ENCODE peak calls at places on chromosome 10, in six cellular contexts. J, P, Q, I, K and F are unnamed samples. For H3K4me1, the result is how much of the 10 kb centered on the place peaks cover.

GRCh38 chr10:3935933-3936359 is 150.9 kb upstream of the KLF6 start:
- DNase-seq in P (no peak), I (peak), J (no peak), K (no peak), Q (no peak), F (no peak)

GRCh38 chr10:98404571-98405396 is 10.2 kb downstream of the PYROXD2 start:
- DNase-seq in P (no peak), K (no peak), I (peak), Q (peak), J (no peak), F (no peak)

GRCh38 chr10:98908868-98909267 is 326.8 kb downstream of the HPSE2 start:
- DNase-seq in P (no peak), J (no peak), K (no peak), I (no peak), Q (no peak), F (no peak)

GRCh38 chr10:50622497-50623298 is 1.1 kb downstream of the SGMS1 start:
- DNase-seq in P (peak), I (peak), Q (peak), J (no peak), K (no peak), F (peak)

GRCh38 chr10:42795701-42796100 is 13.1 kb downstream of the BMS1 start:
- DNase-seq in I (no peak), P (no peak), J (no peak), K (no peak), Q (no peak), F (no peak)

GRCh38 chr10:131786756-131787605 is 113.8 kb upstream of the PPP2R2D start:
- DNase-seq in K (no peak), I (no peak), J (peak), P (peak), Q (peak), F (no peak)

GRCh38 chr10:3848768-3849643 is 64.0 kb upstream of the KLF6 start:
- DNase-seq in K (no peak), I (no peak), Q (peak), J (no peak), P (no peak), F (no peak)

GRCh38 chr10:61628875-61629513 is 33.7 kb upstream of the CABCOCO1 start:
- DNase-seq in I (peak), K (no peak), J (no peak), P (no peak), Q (peak), F (peak)

GRCh38 chr10:126063353-126063791 is 167.0 kb downstream of the FANK1 start:
- DNase-seq in I (peak), K (no peak), Q (peak), P (no peak), J (no peak), F (peak)

GRCh38 chr10:75396861-75397570 is 4.5 kb downstream of the ZNF503 start:
- DNase-seq in P (peak), I (peak), K (no peak), J (peak), Q (no peak), F (no peak)

DNA sequence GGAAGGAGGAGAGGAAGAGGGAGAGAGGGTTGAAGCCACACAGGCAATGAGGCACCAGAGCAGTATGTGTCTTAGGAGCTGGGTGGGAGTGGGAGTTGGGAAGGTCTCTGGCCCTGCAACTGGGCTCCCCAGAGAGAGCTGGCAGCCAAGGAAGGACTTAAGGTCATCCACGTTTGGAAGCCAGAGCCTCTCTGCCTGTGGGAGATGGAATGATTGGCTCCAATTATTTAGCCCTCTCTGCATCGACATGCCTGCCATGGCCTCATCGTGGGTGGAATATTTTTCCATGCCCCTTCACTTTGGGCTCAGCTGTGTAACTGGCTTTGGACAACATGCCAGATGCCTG is 478.5 kb downstream of the RPS24 start:
- DNase-seq in P (no peak), Q (no peak), I (no peak), J (no peak), K (no peak), F (no peak)
- H3K4me1 ChIP-seq in P (under half), Q (under half), I (under half), J (under half), K (under half), F (under half)

GRCh38 chr10:7030134-7030855 is 380.5 kb downstream of the SFMBT2 start:
- DNase-seq in P (no peak), K (no peak), J (no peak), I (no peak), Q (no peak), F (no peak)

GRCh38 chr10:7027913-7028808 is 382.7 kb downstream of the SFMBT2 start:
- DNase-seq in I (peak), Q (peak), P (no peak), J (no peak), K (no peak), F (no peak)

GRCh38 chr10:7028809-7029166 is 382.0 kb downstream of the SFMBT2 start:
- DNase-seq in K (no peak), Q (no peak), P (no peak), J (no peak), I (no peak), F (no peak)

GRCh38 chr10:7027237-7027912 is 383.5 kb downstream of the SFMBT2 start:
- DNase-seq in J (no peak), Q (no peak), K (no peak), I (no peak), P (no peak), F (no peak)

DNA sequence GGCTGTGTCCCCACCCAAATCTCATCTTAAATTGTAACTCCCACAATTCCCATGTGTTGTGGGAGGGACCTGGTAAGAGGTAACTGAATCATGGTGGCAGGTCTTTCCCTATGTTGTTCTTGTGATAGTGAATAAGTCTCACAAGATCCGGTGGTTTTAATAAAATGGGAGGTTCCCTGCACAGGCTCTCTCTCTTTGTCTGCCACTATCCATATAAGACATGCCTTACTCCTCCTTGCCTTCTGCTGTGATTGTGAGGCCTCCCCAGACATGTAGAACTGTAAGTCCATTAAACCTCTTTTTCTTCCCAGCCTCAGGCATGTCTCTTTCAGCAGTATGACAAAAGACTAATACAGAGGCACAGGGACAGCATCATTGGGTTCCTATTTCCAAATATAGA is 381.2 kb downstream of the SFMBT2 start:
- DNase-seq in Q (no peak), P (no peak), J (no peak), K (no peak), I (no peak), F (no peak)
- H2AFZ ChIP-seq in Q (no peak), P (no peak), J (no peak), K (no peak), I (no peak), F (no peak)

GRCh38 chr10:110499796-110500514 is 2.2 kb downstream of the DUSP5 start:
- DNase-seq in Q (peak), J (no peak), K (no peak), P (no peak), I (no peak), F (no peak)

GRCh38 chr10:110502072-110502845 is 4.6 kb downstream of the DUSP5 start:
- DNase-seq in I (no peak), Q (no peak), P (no peak), J (no peak), K (no peak), F (no peak)

GRCh38 chr10:110502851-110503301 is 5.2 kb downstream of the DUSP5 start:
- DNase-seq in P (no peak), K (no peak), I (peak), J (no peak), Q (peak), F (peak)

GRCh38 chr10:110500515-110500905 is 2.8 kb downstream of the DUSP5 start:
- DNase-seq in J (no peak), P (no peak), K (no peak), I (peak), Q (peak), F (peak)

GRCh38 chr10:110501142-110501937 is 3.6 kb downstream of the DUSP5 start:
- DNase-seq in P (no peak), I (peak), K (no peak), Q (peak), J (peak), F (peak)
- H3K23ac ChIP-seq in P (peak), I (no peak), K (no peak), Q (peak), J (no peak), F (no peak)

DNA sequence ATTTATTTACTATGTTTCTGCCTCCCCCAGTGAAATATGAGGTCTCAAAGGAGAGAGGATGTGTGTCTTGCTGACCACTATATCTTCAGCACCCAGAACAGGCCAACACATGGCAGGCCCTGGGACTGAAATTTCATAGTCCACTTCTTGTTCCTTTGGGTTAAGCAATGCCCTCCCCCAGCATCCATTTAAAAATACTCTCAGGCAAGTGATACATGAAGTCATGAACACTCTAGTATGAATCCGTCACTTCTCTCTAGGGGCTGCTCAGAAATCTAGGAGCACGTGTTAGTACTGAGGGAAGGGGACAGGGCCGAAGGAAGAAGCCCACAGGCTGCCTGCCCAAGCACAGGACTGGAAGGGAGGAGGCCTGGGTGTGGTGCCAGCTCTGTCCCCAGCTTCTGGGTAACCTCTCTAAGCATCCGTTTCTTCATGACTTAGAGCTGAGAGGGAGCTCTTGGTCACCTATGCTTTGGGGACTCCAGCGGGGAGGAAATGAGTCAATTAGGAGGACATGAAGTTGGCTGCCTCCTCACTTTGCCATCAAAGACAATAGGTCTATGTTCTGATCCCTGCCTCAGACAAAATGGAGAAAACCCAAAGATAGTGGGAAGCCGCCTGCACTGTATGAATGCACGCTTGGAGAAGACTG is 119.2 kb downstream of the KCNMA1 start:
- DNase-seq in Q (no peak), P (no peak), K (no peak), J (no peak), I (no peak), F (no peak)
- H3K4me1 ChIP-seq in Q (under half), P (under half), K (under half), J (under half), I (under half), F (under half)